ENCODE peak calls at places on chromosomes 1 and 21, in eight cellular contexts. D is stimulated activated CD4-positive, alpha-beta T cell treated with anti-CD3 and anti-CD28 coated beads, Interleukin-1b, Interleukin-23, amount 100 ng/mL, for 24 hours; Q is GM03348; E is T-cell; C is HAP-1; B is stimulated activated effector memory CD8-positive, alpha-beta T cell treated with anti-CD3 and anti-CD28 coated beads, Interleukin-12 subunit alpha, Interleukin-12 subunit beta, amount 100 ng/mL, for 72 hours; T is AG04450; G is activated gamma-delta T cell treated with Interleukin-2 at 50 U/mL for 16 hours. U is an unnamed sample.

GRCh38 chr1:20074046-20074724 is 4.2 kb downstream of the PLA2G5 start:
- DNase-seq in D (no peak), Q (peak), E (no peak), C (no peak), B (no peak), T (no peak), G (no peak), U (no peak)

GRCh38 chr1:244388961-244389360 is 62.7 kb downstream of the ADSS2 start:
- DNase-seq in D (no peak), Q (no peak), E (no peak), C (no peak), B (no peak), T (peak), G (no peak), U (no peak)

GRCh38 chr21:42463861-42464515 is 32.0 kb downstream of the RSPH1 start:
- DNase-seq in D (peak), Q (no peak), E (peak), C (no peak), B (peak), T (peak), G (peak), U (peak)

GRCh38 chr1:244897476-244898254 is 33.3 kb upstream of the HNRNPU start:
- DNase-seq in D (no peak), Q (no peak), E (no peak), C (no peak), B (no peak), T (no peak), G (no peak), U (no peak)

GRCh38 chr1:35807614-35808375 is at the start of gene AGO4:
- DNase-seq in D (no peak), Q (peak), E (peak), C (peak), B (peak), T (no peak), G (peak), U (peak)

GRCh38 chr21:41642399-41642798 is 124.5 kb downstream of the RIPK4 start:
- DNase-seq in D (no peak), Q (no peak), E (no peak), C (no peak), B (no peak), T (no peak), G (no peak), U (no peak)

GRCh38 chr1:39668111-39668510 is 3.8 kb downstream of the NT5C1A start:
- DNase-seq in D (no peak), Q (no peak), E (no peak), C (no peak), B (no peak), T (no peak), G (no peak), U (no peak)

GRCh38 chr1:206635983-206636354 is 633 bp downstream of the DYRK3 start:
- DNase-seq in D (no peak), Q (no peak), E (no peak), C (no peak), B (no peak), T (no peak), G (no peak), U (peak)

GRCh38 chr1:11985851-11986250 is 5.6 kb downstream of the MFN2 start:
- DNase-seq in D (no peak), Q (peak), E (no peak), C (no peak), B (no peak), T (no peak), G (no peak), U (no peak)

GRCh38 chr1:3631330-3631729 is 6.5 kb downstream of the TPRG1L start:
- DNase-seq in D (no peak), Q (no peak), E (no peak), C (no peak), B (no peak), T (no peak), G (no peak), U (no peak)

GRCh38 chr21:15272171-15272570 is 207.4 kb upstream of the NRIP1 start:
- DNase-seq in D (no peak), Q (no peak), E (no peak), C (no peak), B (no peak), T (no peak), G (no peak), U (no peak)

GRCh38 chr1:245277276-245277675 is 122.5 kb downstream of the KIF26B start:
- DNase-seq in D (no peak), Q (no peak), E (no peak), C (no peak), B (no peak), T (no peak), G (no peak), U (no peak)

GRCh38 chr21:29196664-29197052 is 66.2 kb downstream of the MAP3K7CL start:
- DNase-seq in D (no peak), Q (no peak), E (no peak), C (no peak), B (no peak), T (no peak), G (no peak), U (no peak)

GRCh38 chr1:228236744-228237143 is 28.9 kb downstream of the OBSCN start:
- DNase-seq in D (no peak), Q (peak), E (no peak), C (peak), B (peak), T (no peak), G (no peak), U (no peak)

U was measured in naive thymus-derived CD4-positive, alpha-beta T cell.